ENCODE peak calls at places on chromosome 11, in nine cellular contexts. R is fibroblast of lung; S is CD8-positive, alpha-beta memory T cell; X is aorta; Y is A549; J is SK-N-SH; F is small intestine; N is CD4-positive, alpha-beta memory T cell; I is Panc1. H is an unnamed sample. For H3K4me1, the result is how much of the 10 kb centered on the place peaks cover.

GRCh38 chr11:46265764-46266163 is 11.7 kb upstream of the CREB3L1 start:
- DNase-seq in S (no peak), J (no peak), I (no peak), R (no peak), F (peak), N (no peak), Y (no peak), X (no peak), H (no peak)

GRCh38 chr11:11170352-11171084 is 182.5 kb downstream of the CSNK2A3 start:
- DNase-seq in N (no peak), S (no peak), Y (no peak), F (no peak), I (no peak), J (no peak), R (no peak), X (no peak), H (no peak)

GRCh38 chr11:3642071-3642951 is 519 bp upstream of the ART5 start:
- DNase-seq in N (peak), F (peak), Y (peak), S (peak), J (peak), X (peak), R (peak), I (no peak), H (peak)

GRCh38 chr11:2575611-2576051 is 124.2 kb downstream of the KCNQ1OT1 start:
- DNase-seq in X (peak), Y (no peak), S (no peak), J (no peak), N (no peak), I (no peak), F (peak), R (no peak), H (no peak)

GRCh38 chr11:35579557-35580396 is 38.5 kb upstream of the FJX1 start:
- DNase-seq in J (no peak), X (no peak), S (no peak), R (peak), N (no peak), I (peak), F (no peak), Y (peak), H (no peak)

GRCh38 chr11:128553662-128554392 is 33.5 kb downstream of the ETS1 start:
- DNase-seq in J (no peak), X (no peak), R (peak), S (no peak), N (no peak), F (no peak), Y (peak), I (no peak), H (no peak)

GRCh38 chr11:117875397-117876048 is 935 bp downstream of the FXYD6 start:
- DNase-seq in N (peak), Y (no peak), X (no peak), J (peak), S (no peak), F (no peak), R (no peak), I (no peak), H (no peak)

GRCh38 chr11:120324932-120325810 is at the start of gene TLCD5:
- DNase-seq in X (peak), I (no peak), F (peak), Y (peak), N (no peak), S (no peak), R (peak), J (peak), H (peak)

GRCh38 chr11:65611028-65611757 is 2.8 kb downstream of the MAP3K11 start:
- DNase-seq in S (no peak), Y (no peak), J (no peak), I (no peak), R (no peak), F (no peak), X (peak), N (no peak), H (no peak)

DNA sequence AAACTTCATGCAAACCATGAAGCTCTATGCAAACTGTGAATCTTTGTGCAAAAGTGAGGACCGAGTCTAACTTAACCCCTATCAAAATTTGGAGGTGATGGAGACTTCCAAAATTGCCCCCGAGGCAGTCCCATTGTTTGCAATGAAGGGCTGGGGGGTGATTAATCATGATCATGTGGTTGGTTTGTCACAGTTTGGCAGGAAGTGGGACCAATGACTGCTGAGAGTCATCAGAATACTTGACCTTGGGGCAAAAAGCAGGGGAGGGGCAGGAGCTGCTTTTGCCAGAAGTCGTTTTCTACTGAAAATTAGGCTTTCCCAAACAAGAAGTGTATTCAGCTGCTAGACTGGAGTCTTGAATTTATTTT is 23.2 kb downstream of the FZD4 start:
- DNase-seq in F (no peak), Y (peak), J (no peak), X (no peak), N (no peak), S (no peak), R (peak), I (no peak), H (no peak)
- H3K4me1 ChIP-seq in F (under half), Y (under half), J (under half), X (under half), N (under half), S (under half), R (under half), I (under half), H (under half)

DNA sequence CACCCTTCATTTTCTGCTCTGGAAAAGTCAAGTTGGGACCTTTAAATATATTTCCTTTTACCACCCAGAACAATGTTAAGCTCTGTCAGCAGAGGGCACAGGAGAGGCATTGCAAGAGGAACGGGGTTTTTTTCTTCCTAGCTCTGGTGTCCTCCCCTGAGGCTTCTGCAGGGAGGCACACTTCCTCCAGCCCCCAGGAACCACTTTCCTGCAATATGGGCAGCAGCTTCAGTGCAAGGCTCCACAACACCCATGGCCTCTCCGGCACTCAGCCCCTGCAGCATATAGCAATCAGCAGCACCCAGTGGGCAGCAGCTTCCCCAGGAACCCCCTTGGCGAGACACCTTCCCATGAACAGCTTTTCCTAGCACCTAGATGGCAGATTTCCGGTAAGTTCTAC is 101.4 kb downstream of the SYT9 start:
- DNase-seq in R (no peak), I (peak), X (no peak), N (peak), Y (peak), S (no peak), J (no peak), F (peak), H (peak)
- H3K27ac ChIP-seq in R (no peak), I (no peak), X (no peak), N (no peak), Y (no peak), S (no peak), J (no peak), F (no peak), H (no peak)

GRCh38 chr11:78023426-78023825 is 350 bp upstream of the KCTD14 start:
- DNase-seq in X (no peak), Y (no peak), N (no peak), S (no peak), R (no peak), J (no peak), F (no peak), I (no peak), H (no peak)

GRCh38 chr11:78020248-78020647 is 2.8 kb downstream of the KCTD14 start:
- DNase-seq in Y (peak), N (no peak), F (no peak), R (no peak), I (no peak), S (no peak), J (peak), X (no peak), H (no peak)

GRCh38 chr11:78019808-78020207 is 3.3 kb downstream of the KCTD14 start:
- DNase-seq in F (peak), Y (peak), S (no peak), X (no peak), R (no peak), I (no peak), J (no peak), N (no peak), H (no peak)

GRCh38 chr11:78025378-78025777 is 2.3 kb upstream of the KCTD14 start:
- DNase-seq in Y (no peak), R (no peak), J (no peak), F (no peak), S (no peak), N (no peak), X (no peak), I (no peak), H (no peak)

GRCh38 chr11:78022397-78023396 is at the start of gene KCTD14:
- DNase-seq in Y (no peak), S (no peak), X (peak), N (no peak), F (peak), J (peak), I (no peak), R (no peak), H (no peak)
- H3K4me3 ChIP-seq in Y (peak), S (no peak), X (peak), N (no peak), F (peak), J (no peak), I (peak), R (peak), H (peak)

GRCh38 chr11:62001450-62002178 is 34.2 kb upstream of the FTH1 start:
- DNase-seq in S (no peak), F (peak), I (no peak), R (peak), J (no peak), Y (peak), N (no peak), X (no peak), H (no peak)

GRCh38 chr11:61994981-61995380 is 27.5 kb upstream of the FTH1 start:
- DNase-seq in X (no peak), R (no peak), S (no peak), Y (no peak), J (no peak), N (no peak), I (no peak), F (no peak), H (no peak)

GRCh38 chr11:61999141-61999975 is 31.9 kb upstream of the FTH1 start:
- DNase-seq in I (no peak), Y (peak), N (no peak), S (no peak), X (no peak), F (peak), R (peak), J (no peak), H (no peak)

GRCh38 chr11:62000539-62001446 is 33.4 kb upstream of the FTH1 start:
- DNase-seq in S (no peak), F (peak), X (no peak), N (no peak), R (no peak), J (no peak), I (no peak), Y (no peak), H (no peak)

GRCh38 chr11:61996933-61997332 is 29.5 kb upstream of the FTH1 start:
- DNase-seq in J (no peak), Y (no peak), F (no peak), I (no peak), S (no peak), N (no peak), X (no peak), R (no peak), H (no peak)
- H3K4me1 ChIP-seq in J (under half), Y (under half), F (under half), I (under half), S (under half), N (under half), X (under half), R (under half), H (under half)

GRCh38 chr11:96229354-96229973 is 113.5 kb downstream of the MAML2 start:
- DNase-seq in X (no peak), Y (no peak), R (no peak), I (no peak), J (no peak), S (no peak), F (no peak), N (no peak), H (no peak)
- H3K27ac ChIP-seq in X (no peak), Y (peak), R (peak), I (no peak), J (peak), S (no peak), F (peak), N (no peak), H (no peak)

GRCh38 chr11:74069146-74070046 is 60.5 kb upstream of the UCP3 start:
- DNase-seq in I (no peak), N (no peak), S (no peak), J (no peak), Y (peak), X (no peak), R (no peak), F (no peak), H (no peak)
- H3K4me3 ChIP-seq in I (no peak), N (no peak), S (no peak), J (no peak), Y (no peak), X (no peak), R (no peak), F (no peak), H (no peak)

GRCh38 chr11:88327462-88328143 is 9.9 kb downstream of the CTSC start:
- DNase-seq in F (no peak), I (no peak), J (no peak), S (no peak), R (no peak), N (no peak), Y (no peak), X (no peak), H (no peak)

GRCh38 chr11:88332851-88333250 is 4.7 kb downstream of the CTSC start:
- DNase-seq in Y (no peak), N (no peak), I (no peak), S (no peak), X (no peak), J (no peak), F (no peak), R (no peak), H (no peak)

GRCh38 chr11:88327061-88327460 is 10.5 kb downstream of the CTSC start:
- DNase-seq in F (no peak), S (no peak), X (no peak), Y (no peak), I (no peak), N (no peak), R (no peak), J (no peak), H (no peak)

GRCh38 chr11:88329563-88330250 is 7.8 kb downstream of the CTSC start:
- DNase-seq in S (no peak), R (no peak), J (no peak), N (no peak), Y (no peak), F (no peak), X (no peak), I (no peak), H (no peak)

GRCh38 chr11:88330826-88331428 is 6.6 kb downstream of the CTSC start:
- DNase-seq in F (no peak), I (no peak), S (no peak), Y (no peak), R (no peak), N (no peak), J (no peak), X (no peak), H (no peak)
- H3K4me1 ChIP-seq in F (under half), I (under half), S (under half), Y (under half), R (under half), N (half or more), J (under half), X (under half), H (under half)

GRCh38 chr11:134951305-134951700 is 539.3 kb upstream of the B3GAT1 start:
- DNase-seq in F (no peak), X (peak), N (no peak), Y (no peak), S (no peak), J (no peak), I (no peak), R (peak), H (no peak)
- H3K27ac ChIP-seq in F (no peak), X (peak), N (no peak), Y (no peak), S (no peak), J (peak), I (peak), R (no peak), H (no peak)

GRCh38 chr11:110862407-110862806 is 150.2 kb upstream of the ARHGAP20 start:
- DNase-seq in S (no peak), Y (no peak), I (no peak), N (no peak), R (no peak), F (no peak), J (no peak), X (no peak), H (no peak)
- H3K4me3 ChIP-seq in S (no peak), Y (no peak), I (no peak), N (no peak), R (no peak), F (no peak), J (no peak), X (no peak), H (no peak)